ENCODE peak calls at places on chromosomes 13 and 19, in five cellular contexts. S, O, J, Q and N are unnamed samples.

GRCh38 chr13:84399320-84400085 is 517.2 kb upstream of the SLITRK1 start:
- DNase-seq in S (no peak), O (no peak), Q (no peak), J (no peak), N (no peak)

GRCh38 chr19:13974073-13974472 is 21.8 kb downstream of the DCAF15 start:
- DNase-seq in Q (peak; percentile 65), J (peak; percentile 66), O (no peak), S (no peak), N (no peak)

GRCh38 chr13:80213201-80213600 is 127.7 kb downstream of the SPRY2 start:
- DNase-seq in S (no peak), J (no peak), O (no peak), Q (no peak), N (no peak)

GRCh38 chr19:43620061-43621001 is 902 bp upstream of the ZNF428 start:
- DNase-seq in S (no peak), O (no peak), Q (no peak), J (no peak), N (no peak)

GRCh38 chr19:49710372-49710951 is 19.5 kb downstream of the CPT1C start:
- DNase-seq in O (no peak), S (no peak), Q (peak; percentile 48), J (no peak), N (no peak)

GRCh38 chr13:110642291-110642981 is 27.1 kb downstream of the NAXD start:
- DNase-seq in Q (no peak), S (no peak), J (no peak), O (no peak), N (peak; percentile 73)

GRCh38 chr13:21111546-21111945 is 50.2 kb upstream of the LATS2 start:
- DNase-seq in O (peak; percentile 28), J (no peak), Q (no peak), S (no peak), N (no peak)

GRCh38 chr13:30846311-30846710 is 59.8 kb upstream of the MEDAG start:
- DNase-seq in O (no peak), J (no peak), S (no peak), Q (no peak), N (no peak)

GRCh38 chr19:47432091-47432490 is 12.8 kb upstream of the MEIS3 start:
- DNase-seq in S (no peak), J (no peak), Q (no peak), O (no peak), N (no peak)

GRCh38 chr13:109868583-109869311 is 82.4 kb upstream of the IRS2 start:
- DNase-seq in Q (no peak), J (no peak), S (no peak), O (no peak), N (no peak)

GRCh38 chr19:2084993-2085720 is 11.0 kb downstream of the MOB3A start:
- DNase-seq in O (peak; percentile 81), Q (no peak), J (peak; percentile 20), S (peak; percentile 88), N (peak; percentile 97)

GRCh38 chr13:59259416-59260000 is 904.2 kb downstream of the DIAPH3 start:
- DNase-seq in O (no peak), Q (no peak), S (no peak), J (no peak), N (no peak)

GRCh38 chr13:41827507-41828213 is 133.2 kb downstream of the VWA8 start:
- DNase-seq in S (no peak), J (no peak), Q (peak; percentile 39), O (no peak), N (no peak)

GRCh38 chr13:50089633-50090032 is 74.4 kb downstream of the KCNRG start:
- DNase-seq in S (no peak), J (no peak), Q (no peak), O (no peak), N (no peak)

GRCh38 chr13:106373304-106373988 is 162.0 kb downstream of the EFNB2 start:
- DNase-seq in O (no peak), J (no peak), S (no peak), Q (no peak), N (no peak)

GRCh38 chr19:50916069-50916468 is 4.9 kb upstream of the KLK4 start:
- DNase-seq in O (no peak), Q (no peak), S (no peak), J (no peak), N (no peak)

GRCh38 chr13:94967183-94968039 is 255.1 kb upstream of the SOX21 start:
- DNase-seq in S (no peak), Q (no peak), J (peak; percentile 79), O (no peak), N (no peak)

GRCh38 chr19:12481781-12482504 is 2.7 kb downstream of the ZNF709 start:
- DNase-seq in J (no peak), S (no peak), O (no peak), Q (no peak), N (no peak)

GRCh38 chr19:33405491-33406461 is 32.3 kb downstream of the CEBPG start:
- DNase-seq in S (no peak), J (peak; percentile 27), O (peak; percentile 71), Q (no peak), N (peak; percentile 63)

GRCh38 chr13:30791354-30791921 is 56.1 kb downstream of the ALOX5AP start:
- DNase-seq in J (peak; percentile 82), S (no peak), O (no peak), Q (no peak), N (no peak)

GRCh38 chr19:41456342-41456918 is 13.5 kb downstream of the ERICH4 start:
- DNase-seq in O (no peak), Q (no peak), J (no peak), S (no peak), N (no peak)

GRCh38 chr19:12987781-12988180 is 7.5 kb upstream of the NFIX start:
- DNase-seq in S (no peak), Q (no peak), O (no peak), J (no peak), N (no peak)

GRCh38 chr13:41565221-41565620 is 107.9 kb downstream of the RGCC start:
- DNase-seq in O (no peak), S (no peak), J (no peak), Q (no peak), N (no peak)

GRCh38 chr19:29285878-29286277 is 72.9 kb upstream of the UQCRFS1 start:
- DNase-seq in S (no peak), J (peak; percentile 42), Q (no peak), O (no peak), N (no peak)

GRCh38 chr19:46031781-46032596 is 8.8 kb downstream of the IGFL4 start:
- DNase-seq in O (peak; percentile 43), Q (no peak), J (no peak), S (no peak), N (no peak)

GRCh38 chr13:105220886-105221285 is 1314.6 kb downstream of the EFNB2 start:
- DNase-seq in J (no peak), Q (no peak), S (no peak), O (no peak), N (no peak)

GRCh38 chr19:16193466-16193865 is 4.2 kb upstream of the AP1M1 start:
- DNase-seq in J (no peak), O (no peak), S (no peak), Q (no peak), N (peak; percentile 11)

GRCh38 chr19:14475251-14476073 is at the start of gene PTGER1:
- DNase-seq in J (peak; percentile 89), O (no peak), Q (peak; percentile 21), S (no peak), N (no peak)

DNA sequence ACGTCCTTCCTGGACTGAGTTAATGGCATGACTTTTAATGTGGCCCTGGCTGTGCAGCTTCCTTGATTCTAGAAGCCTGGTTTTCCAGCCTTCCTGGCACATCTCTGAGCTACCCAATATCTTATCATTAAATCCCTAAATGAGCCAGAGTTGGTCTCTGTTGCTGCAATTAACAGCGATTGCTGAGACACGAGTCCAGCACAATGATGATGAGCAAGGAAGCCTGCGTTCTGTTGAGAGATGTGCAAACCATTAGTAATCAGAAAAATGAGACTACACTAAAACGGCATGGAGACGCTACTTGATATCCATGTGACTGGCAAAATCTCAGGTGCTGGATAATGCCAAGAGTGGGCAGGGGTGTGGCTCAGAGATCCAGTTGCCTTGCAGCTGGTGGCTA is 26.2 kb downstream of the GPR42 start:
- DNase-seq in S (no peak), O (no peak), J (no peak), Q (no peak), N (no peak)
- H3K36me3 ChIP-seq in S (no peaks in the 10 kb centered on the region), O (no peaks in the 10 kb centered on the region), J (no peaks in the 10 kb centered on the region), Q (no peaks in the 10 kb centered on the region), N (no peaks in the 10 kb centered on the region)

GRCh38 chr13:46553886-46554855 is 1.2 kb downstream of the LRCH1 start:
- DNase-seq in S (peak; percentile 78), J (peak; percentile 77), Q (peak; percentile 55), O (peak; percentile 86), N (peak; percentile 93)
- TF ChIP-seq POLR2AphosphoS5 in S (peak; percentile 37), J (no peak), Q (peak; percentile 33), O (peak; percentile 32), N (peak; percentile 45)

DNA sequence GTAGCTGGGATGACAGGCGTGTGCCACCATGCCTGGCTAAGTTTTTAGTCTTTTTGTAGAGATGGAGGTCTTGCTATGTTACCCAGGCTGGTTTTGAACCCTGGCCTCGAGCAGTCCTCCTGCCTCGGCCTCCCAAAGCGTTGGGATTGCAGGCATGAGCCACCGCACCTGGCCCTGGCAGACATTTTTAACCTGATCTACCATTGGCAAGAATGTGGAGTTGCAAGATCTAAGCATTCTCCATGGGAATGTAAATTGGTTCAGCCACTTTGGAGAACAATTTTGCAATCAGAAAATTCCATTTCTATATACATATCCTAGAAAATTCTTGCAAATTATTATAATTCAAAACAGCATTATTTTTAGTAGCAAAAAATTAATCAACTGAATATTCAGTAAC is 24.3 kb upstream of the DCUN1D2 start:
- DNase-seq in S (no peak), O (no peak), Q (no peak), J (no peak), N (no peak)
- H3K36me3 ChIP-seq in S (no peaks in the 10 kb centered on the region), O (peaks cover 15% of the 10 kb centered on the region), Q (peaks cover 23% of the 10 kb centered on the region), J (peaks cover 42% of the 10 kb centered on the region), N (peaks cover 81% of the 10 kb centered on the region)

GRCh38 chr19:36939153-36939552 is 23.0 kb downstream of the ZNF568 start:
- DNase-seq in S (no peak), O (no peak), Q (no peak), J (peak; percentile 17), N (no peak)
- TF ChIP-seq POLR2AphosphoS5 in S (no peak), O (no peak), Q (no peak), J (no peak), N (no peak)

DNA sequence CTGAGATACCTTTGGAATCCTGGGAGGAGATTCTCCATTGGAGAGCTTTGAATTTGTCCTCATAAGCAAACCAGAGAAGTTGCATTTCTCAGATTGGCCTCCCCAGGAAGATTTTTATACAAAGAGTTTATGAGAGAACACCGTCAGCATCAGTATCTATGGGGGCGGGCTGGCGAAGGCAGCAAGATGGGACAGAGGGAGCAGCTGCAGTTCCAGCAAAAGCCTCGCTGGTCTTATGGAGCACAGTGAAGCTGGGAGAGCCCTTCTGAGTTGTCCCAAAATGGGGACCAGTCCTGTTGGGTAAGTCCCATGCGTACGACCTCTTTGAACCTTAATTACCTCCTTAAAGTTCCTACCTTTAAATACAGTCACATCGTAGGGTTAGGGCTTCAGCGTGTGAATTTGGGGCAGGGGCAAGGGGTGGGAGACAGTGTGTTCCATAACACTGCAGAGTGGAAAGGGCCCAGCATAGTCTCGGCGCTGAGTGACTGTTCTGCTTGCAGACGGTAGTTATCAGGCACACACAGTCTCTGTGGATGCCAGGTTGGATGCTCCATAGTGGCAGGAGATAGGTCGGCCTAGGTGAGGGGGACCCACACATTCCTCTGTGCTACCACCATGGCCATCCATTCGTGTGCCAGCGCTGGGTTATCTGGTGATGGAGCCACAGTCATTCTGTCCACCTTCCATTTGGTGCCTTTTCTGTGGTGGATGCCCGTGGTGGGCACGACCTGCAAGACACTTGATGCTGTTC is 34.9 kb upstream of the GPR183 start:
- DNase-seq in O (no peak), S (no peak), Q (no peak), J (no peak), N (no peak)
- H3K36me3 ChIP-seq in O (peaks cover 18% of the 10 kb centered on the region), S (no peaks in the 10 kb centered on the region), Q (peaks cover 8% of the 10 kb centered on the region), J (peaks cover 41% of the 10 kb centered on the region), N (peaks cover 23% of the 10 kb centered on the region)